ENCODE peak calls at places on chromosomes 6 and 20, in seven cellular contexts. One of them, this sample, is unnamed.

GRCh38 chr20:4546342-4546741 is 175.4 kb upstream of the PRND start:
- DNase-seq in pancreas: no peak
- DNase-seq in heart left ventricle: no peak
- DNase-seq in psoas muscle: no peak
- DNase-seq in lower lobe of right lung: no peak
- DNase-seq in suprapubic skin: no peak
- DNase-seq in MM.1S: no peak
- DNase-seq in this sample: no peak

GRCh38 chr6:22442826-22443225 is 126.5 kb upstream of the HDGFL1 start:
- DNase-seq in lower lobe of right lung: no peak
- DNase-seq in pancreas: no peak
- DNase-seq in MM.1S: no peak
- DNase-seq in heart left ventricle: no peak
- DNase-seq in suprapubic skin: no peak
- DNase-seq in psoas muscle: no peak
- DNase-seq in this sample: peak; percentile 17

GRCh38 chr20:44942264-44942973 is 17.8 kb downstream of the TOMM34 start:
- DNase-seq in suprapubic skin: no peak
- DNase-seq in lower lobe of right lung: no peak
- DNase-seq in MM.1S: no peak
- DNase-seq in heart left ventricle: no peak
- DNase-seq in psoas muscle: no peak
- DNase-seq in pancreas: no peak
- DNase-seq in this sample: no peak

GRCh38 chr6:139944976-139945375 is 570.5 kb upstream of the CITED2 start:
- DNase-seq in MM.1S: no peak
- DNase-seq in lower lobe of right lung: no peak
- DNase-seq in psoas muscle: no peak
- DNase-seq in pancreas: no peak
- DNase-seq in suprapubic skin: no peak
- DNase-seq in heart left ventricle: no peak
- DNase-seq in this sample: no peak

GRCh38 chr6:62328607-62329006 is 42.6 kb upstream of the KHDRBS2 start:
- DNase-seq in MM.1S: no peak
- DNase-seq in psoas muscle: no peak
- DNase-seq in suprapubic skin: no peak
- DNase-seq in lower lobe of right lung: no peak
- DNase-seq in heart left ventricle: no peak
- DNase-seq in pancreas: no peak
- DNase-seq in this sample: no peak

GRCh38 chr20:23147964-23148720 is 62.0 kb upstream of the CD93 start:
- DNase-seq in heart left ventricle: no peak
- DNase-seq in lower lobe of right lung: peak; percentile 80
- DNase-seq in MM.1S: no peak
- DNase-seq in psoas muscle: peak; percentile 93
- DNase-seq in suprapubic skin: peak; percentile 83
- DNase-seq in pancreas: no peak
- DNase-seq in this sample: peak; percentile 73

GRCh38 chr6:107348224-107348623 is 111.1 kb downstream of the PDSS2 start:
- DNase-seq in psoas muscle: no peak
- DNase-seq in MM.1S: no peak
- DNase-seq in pancreas: no peak
- DNase-seq in heart left ventricle: no peak
- DNase-seq in suprapubic skin: no peak
- DNase-seq in lower lobe of right lung: no peak
- DNase-seq in this sample: no peak

GRCh38 chr6:121998631-121999030 is 400.8 kb upstream of the HSF2 start:
- DNase-seq in lower lobe of right lung: no peak
- DNase-seq in psoas muscle: no peak
- DNase-seq in heart left ventricle: no peak
- DNase-seq in suprapubic skin: no peak
- DNase-seq in pancreas: no peak
- DNase-seq in MM.1S: no peak
- DNase-seq in this sample: no peak

GRCh38 chr6:148769304-148769968 is 22.6 kb downstream of the UST start:
- DNase-seq in MM.1S: no peak
- DNase-seq in psoas muscle: no peak
- DNase-seq in lower lobe of right lung: no peak
- DNase-seq in heart left ventricle: no peak
- DNase-seq in pancreas: no peak
- DNase-seq in suprapubic skin: no peak
- DNase-seq in this sample: no peak

GRCh38 chr6:29926081-29926794 is 16.1 kb upstream of the HLA-A start:
- DNase-seq in heart left ventricle: peak; percentile 53
- DNase-seq in suprapubic skin: peak; percentile 80
- DNase-seq in lower lobe of right lung: no peak
- DNase-seq in pancreas: peak; percentile 52
- DNase-seq in MM.1S: no peak
- DNase-seq in psoas muscle: peak; percentile 60
- DNase-seq in this sample: peak; percentile 53

GRCh38 chr6:53309059-53309896 is 39.5 kb downstream of the ELOVL5 start:
- DNase-seq in suprapubic skin: no peak
- DNase-seq in pancreas: no peak
- DNase-seq in MM.1S: peak; percentile 90
- DNase-seq in heart left ventricle: no peak
- DNase-seq in psoas muscle: no peak
- DNase-seq in lower lobe of right lung: no peak
- DNase-seq in this sample: peak; percentile 51

GRCh38 chr6:9250852-9251251 is 815.5 kb upstream of the SLC35B3 start:
- DNase-seq in MM.1S: peak; percentile 69
- DNase-seq in psoas muscle: no peak
- DNase-seq in heart left ventricle: peak; percentile 26
- DNase-seq in lower lobe of right lung: no peak
- DNase-seq in suprapubic skin: no peak
- DNase-seq in pancreas: peak; percentile 25
- DNase-seq in this sample: no peak

GRCh38 chr6:12878741-12879140 is 162.2 kb downstream of the PHACTR1 start:
- DNase-seq in pancreas: no peak
- DNase-seq in MM.1S: no peak
- DNase-seq in lower lobe of right lung: no peak
- DNase-seq in psoas muscle: no peak
- DNase-seq in suprapubic skin: no peak
- DNase-seq in heart left ventricle: no peak
- DNase-seq in this sample: no peak

GRCh38 chr6:41531591-41532582 is 14.3 kb upstream of the FOXP4 start:
- DNase-seq in psoas muscle: no peak
- DNase-seq in lower lobe of right lung: no peak
- DNase-seq in pancreas: no peak
- DNase-seq in suprapubic skin: no peak
- DNase-seq in MM.1S: peak; percentile 76
- DNase-seq in heart left ventricle: no peak
- DNase-seq in this sample: peak; percentile 91

GRCh38 chr20:44730441-44730840 is 15.2 kb upstream of the KCNK15 start:
- DNase-seq in psoas muscle: no peak
- DNase-seq in pancreas: no peak
- DNase-seq in suprapubic skin: no peak
- DNase-seq in heart left ventricle: no peak
- DNase-seq in MM.1S: no peak
- DNase-seq in lower lobe of right lung: peak; percentile 9
- DNase-seq in this sample: no peak

GRCh38 chr6:159826004-159826403 is 25.9 kb downstream of the PNLDC1 start:
- DNase-seq in psoas muscle: no peak
- DNase-seq in heart left ventricle: no peak
- DNase-seq in suprapubic skin: no peak
- DNase-seq in lower lobe of right lung: peak; percentile 33
- DNase-seq in pancreas: no peak
- DNase-seq in MM.1S: no peak
- DNase-seq in this sample: no peak

GRCh38 chr6:11284996-11285395 is 52.5 kb upstream of the NEDD9 start:
- DNase-seq in lower lobe of right lung: no peak
- DNase-seq in pancreas: no peak
- DNase-seq in heart left ventricle: no peak
- DNase-seq in psoas muscle: no peak
- DNase-seq in suprapubic skin: no peak
- DNase-seq in MM.1S: no peak
- DNase-seq in this sample: no peak

GRCh38 chr20:61912665-61913422 is 152.8 kb downstream of the TAF4 start:
- DNase-seq in heart left ventricle: no peak
- DNase-seq in suprapubic skin: no peak
- DNase-seq in psoas muscle: peak; percentile 28
- DNase-seq in pancreas: no peak
- DNase-seq in lower lobe of right lung: peak; percentile 35
- DNase-seq in MM.1S: peak; percentile 9
- DNase-seq in this sample: peak; percentile 51

GRCh38 chr6:7262037-7262461 is 51.0 kb downstream of the SSR1 start:
- DNase-seq in suprapubic skin: peak; percentile 57
- DNase-seq in MM.1S: no peak
- DNase-seq in heart left ventricle: no peak
- DNase-seq in pancreas: peak; percentile 64
- DNase-seq in psoas muscle: no peak
- DNase-seq in lower lobe of right lung: no peak
- DNase-seq in this sample: no peak

GRCh38 chr6:147506704-147507114 is 1.8 kb upstream of the SAMD5 start:
- DNase-seq in MM.1S: peak; percentile 38
- DNase-seq in pancreas: peak; percentile 64
- DNase-seq in suprapubic skin: no peak
- DNase-seq in heart left ventricle: peak; percentile 73
- DNase-seq in psoas muscle: peak; percentile 84
- DNase-seq in lower lobe of right lung: peak; percentile 71
- DNase-seq in this sample: peak; percentile 40

GRCh38 chr6:3990692-3991491 is 88.0 kb downstream of the FAM217A start:
- DNase-seq in suprapubic skin: peak; percentile 93
- DNase-seq in heart left ventricle: peak; percentile 89
- DNase-seq in lower lobe of right lung: peak; percentile 89
- DNase-seq in MM.1S: peak; percentile 71
- DNase-seq in psoas muscle: peak; percentile 91
- DNase-seq in pancreas: peak; percentile 89
- DNase-seq in this sample: peak; percentile 37

GRCh38 chr20:58362117-58362516 is 26.9 kb upstream of the VAPB start:
- DNase-seq in MM.1S: no peak
- DNase-seq in suprapubic skin: no peak
- DNase-seq in lower lobe of right lung: no peak
- DNase-seq in pancreas: no peak
- DNase-seq in heart left ventricle: no peak
- DNase-seq in psoas muscle: no peak
- DNase-seq in this sample: no peak

GRCh38 chr20:58362970-58363369 is 26.1 kb upstream of the VAPB start:
- DNase-seq in suprapubic skin: no peak
- DNase-seq in heart left ventricle: no peak
- DNase-seq in pancreas: no peak
- DNase-seq in MM.1S: no peak
- DNase-seq in psoas muscle: no peak
- DNase-seq in lower lobe of right lung: no peak
- DNase-seq in this sample: no peak

GRCh38 chr20:58361549-58361948 is 27.5 kb upstream of the VAPB start:
- DNase-seq in psoas muscle: no peak
- DNase-seq in MM.1S: no peak
- DNase-seq in lower lobe of right lung: no peak
- DNase-seq in suprapubic skin: no peak
- DNase-seq in pancreas: no peak
- DNase-seq in heart left ventricle: no peak
- DNase-seq in this sample: no peak

DNA sequence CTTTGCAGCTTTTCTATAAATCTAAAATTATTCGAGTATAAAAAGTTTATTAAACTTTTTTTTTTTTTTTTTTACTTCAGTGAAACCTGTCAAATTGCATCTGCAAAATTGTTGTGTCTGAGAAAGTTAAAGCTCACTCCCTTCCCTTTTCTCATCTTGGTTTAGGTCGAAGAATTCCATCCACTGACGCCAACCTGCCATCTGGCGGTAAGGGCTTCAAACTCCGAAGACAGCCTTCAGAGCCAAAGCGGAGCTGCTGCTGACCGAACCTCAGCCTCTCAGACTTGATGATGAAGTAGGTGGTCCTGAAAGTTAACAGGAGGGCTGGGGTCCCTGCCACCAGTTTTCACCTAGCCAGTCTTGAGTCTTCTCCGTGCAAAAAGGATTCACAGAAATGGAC is 29.6 kb upstream of the VAPB start:
- DNase-seq in suprapubic skin: no peak
- DNase-seq in MM.1S: no peak
- DNase-seq in heart left ventricle: no peak
- DNase-seq in lower lobe of right lung: no peak
- DNase-seq in psoas muscle: no peak
- DNase-seq in pancreas: no peak
- DNase-seq in this sample: no peak
- TF ChIP-seq CTCF in suprapubic skin: no peak
- TF ChIP-seq CTCF in MM.1S: no peak
- TF ChIP-seq CTCF in heart left ventricle: no peak
- TF ChIP-seq CTCF in lower lobe of right lung: no peak
- TF ChIP-seq CTCF in psoas muscle: peak; percentile 18
- TF ChIP-seq CTCF in pancreas: no peak
- TF ChIP-seq CTCF in this sample: no peak

GRCh38 chr20:40265872-40266533 is 423.0 kb downstream of the MAFB start:
- DNase-seq in suprapubic skin: no peak
- DNase-seq in MM.1S: peak; percentile 22
- DNase-seq in heart left ventricle: peak; percentile 33
- DNase-seq in psoas muscle: no peak
- DNase-seq in lower lobe of right lung: no peak
- DNase-seq in pancreas: no peak
- DNase-seq in this sample: no peak

DNA sequence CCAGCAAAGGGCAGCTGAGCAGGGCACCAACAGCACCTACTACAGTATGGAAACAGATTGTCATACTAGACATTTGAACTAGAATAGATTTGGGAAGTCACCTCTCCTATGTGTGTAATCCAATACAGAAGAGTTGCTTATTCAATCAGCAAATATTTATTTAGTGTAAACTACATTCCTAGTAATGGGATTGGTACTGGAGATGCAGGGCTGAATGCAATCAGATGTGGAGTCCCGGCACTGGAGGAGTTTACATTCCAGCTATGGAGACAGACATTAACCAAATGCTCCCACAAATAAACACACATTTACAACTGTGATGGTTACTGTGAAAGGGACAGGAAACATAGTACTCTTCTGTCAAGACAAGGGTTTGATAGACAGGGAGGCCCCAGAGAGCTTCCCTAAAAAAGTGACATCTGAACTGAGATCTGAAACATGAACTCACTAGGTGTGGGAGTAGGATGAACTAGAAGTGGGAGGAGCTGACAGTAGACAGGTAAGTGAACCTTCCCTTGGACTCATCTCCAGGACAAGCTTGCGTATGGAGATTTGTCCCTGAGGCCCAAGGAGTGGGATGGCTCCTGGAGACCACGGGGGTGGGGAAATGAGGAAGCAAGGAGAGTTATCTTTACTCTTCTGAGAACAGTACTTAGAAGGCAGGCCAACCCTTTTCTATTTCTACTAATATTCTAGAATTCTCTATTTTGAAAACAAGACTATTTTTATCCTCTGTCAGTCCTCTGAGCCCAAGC is 420.5 kb downstream of the MAFB start:
- DNase-seq in MM.1S: no peak
- DNase-seq in pancreas: no peak
- DNase-seq in psoas muscle: no peak
- DNase-seq in heart left ventricle: no peak
- DNase-seq in lower lobe of right lung: no peak
- DNase-seq in suprapubic skin: no peak
- DNase-seq in this sample: no peak
- H3K4me3 ChIP-seq in MM.1S: no peak overlapping the region
- H3K4me3 ChIP-seq in pancreas: no peak overlapping the region
- H3K4me3 ChIP-seq in psoas muscle: no peak overlapping the region
- H3K4me3 ChIP-seq in heart left ventricle: no peak overlapping the region
- H3K4me3 ChIP-seq in lower lobe of right lung: no peak overlapping the region
- H3K4me3 ChIP-seq in suprapubic skin: no peak overlapping the region
- H3K4me3 ChIP-seq in this sample: no peak overlapping the region

GRCh38 chr6:99412065-99412464 is 13.0 kb downstream of the PNISR start:
- DNase-seq in MM.1S: no peak
- DNase-seq in psoas muscle: no peak
- DNase-seq in heart left ventricle: no peak
- DNase-seq in lower lobe of right lung: no peak
- DNase-seq in suprapubic skin: no peak
- DNase-seq in pancreas: no peak
- DNase-seq in this sample: no peak
- H3K36me3 ChIP-seq in MM.1S: peaks cover 20% of the 10 kb centered on the region
- H3K36me3 ChIP-seq in psoas muscle: peaks cover 4% of the 10 kb centered on the region
- H3K36me3 ChIP-seq in heart left ventricle: peaks cover 7% of the 10 kb centered on the region
- H3K36me3 ChIP-seq in lower lobe of right lung: peaks cover 61% of the 10 kb centered on the region
- H3K36me3 ChIP-seq in suprapubic skin: peaks cover 47% of the 10 kb centered on the region
- H3K36me3 ChIP-seq in pancreas: no peaks in the 10 kb centered on the region
- H3K36me3 ChIP-seq in this sample: no peaks in the 10 kb centered on the region

GRCh38 chr6:21352131-21352530 is 241.4 kb upstream of the SOX4 start:
- DNase-seq in MM.1S: no peak
- DNase-seq in suprapubic skin: no peak
- DNase-seq in lower lobe of right lung: no peak
- DNase-seq in heart left ventricle: no peak
- DNase-seq in pancreas: no peak
- DNase-seq in psoas muscle: no peak
- DNase-seq in this sample: no peak
- TF ChIP-seq CTCF in MM.1S: no peak
- TF ChIP-seq CTCF in suprapubic skin: no peak
- TF ChIP-seq CTCF in lower lobe of right lung: no peak
- TF ChIP-seq CTCF in heart left ventricle: no peak
- TF ChIP-seq CTCF in pancreas: no peak
- TF ChIP-seq CTCF in psoas muscle: no peak
- TF ChIP-seq CTCF in this sample: no peak

This sample was measured in GM06990.